ENCODE peak calls at places on chromosomes 5 and 9, in nine cellular contexts. J is heart right ventricle; X is iPS DF 6.9; K is brain microvascular endothelial cell; I is right atrium auricular region; Q is lower lobe of right lung; S is CD4-positive, CD25-positive, alpha-beta regulatory T cell; E is mammary epithelial cell; B is aorta. T is an unnamed sample. For H3K36me3, the result is how much of the 10 kb centered on the place peaks cover.

GRCh38 chr5:52800394-52801213 is 12.9 kb downstream of the ITGA1 start:
- DNase-seq in B (peak), X (no peak), J (peak), E (peak), K (peak), Q (peak), S (peak), I (peak), T (peak)

GRCh38 chr5:32446660-32447059 is 2.1 kb upstream of the ZFR start:
- DNase-seq in X (no peak), I (no peak), E (no peak), S (no peak), J (no peak), B (no peak), Q (no peak), K (no peak), T (no peak)

GRCh38 chr5:58380655-58381054 is 79.2 kb downstream of the PLK2 start:
- DNase-seq in X (no peak), E (no peak), J (no peak), Q (no peak), K (no peak), S (no peak), B (no peak), I (no peak), T (no peak)

GRCh38 chr5:76617229-76617628 is 6.0 kb downstream of the F2RL2 start:
- DNase-seq in I (no peak), B (no peak), J (no peak), Q (no peak), S (no peak), K (peak), X (no peak), E (no peak), T (no peak)

GRCh38 chr5:178130576-178131445 is at the start of gene RMND5B:
- DNase-seq in Q (peak), I (peak), B (peak), S (peak), J (peak), E (peak), X (no peak), K (peak), T (peak)

GRCh38 chr5:132380047-132380446 is 10.5 kb downstream of the SLC22A5 start:
- DNase-seq in I (no peak), J (no peak), B (no peak), K (no peak), S (no peak), Q (no peak), E (no peak), X (no peak), T (no peak)

GRCh38 chr5:16625116-16625515 is 8.3 kb upstream of the RETREG1 start:
- DNase-seq in Q (no peak), B (no peak), K (no peak), X (no peak), S (no peak), E (no peak), J (no peak), I (no peak), T (no peak)

GRCh38 chr5:65142511-65143011 is 339.2 kb downstream of the ADAMTS6 start:
- DNase-seq in J (no peak), S (no peak), E (no peak), X (peak), K (peak), I (no peak), Q (no peak), B (no peak), T (no peak)

GRCh38 chr5:81631124-81631523 is 119.8 kb downstream of the SSBP2 start:
- DNase-seq in X (no peak), B (no peak), S (peak), Q (no peak), I (no peak), K (no peak), J (no peak), E (peak), T (no peak)

GRCh38 chr5:138725153-138725884 is 27.9 kb upstream of the CTNNA1 start:
- DNase-seq in B (peak), J (peak), E (peak), I (peak), K (peak), X (peak), Q (peak), S (no peak), T (peak)

GRCh38 chr9:71737455-71737854 is 30.9 kb downstream of the CEMIP2 start:
- DNase-seq in B (no peak), E (peak), J (no peak), Q (no peak), K (no peak), I (no peak), S (no peak), X (no peak), T (no peak)

GRCh38 chr5:103433216-103433615 is 129.4 kb downstream of the NUDT12 start:
- DNase-seq in J (no peak), X (no peak), B (no peak), I (no peak), E (no peak), Q (no peak), K (peak), S (no peak), T (no peak)

GRCh38 chr5:133347039-133347438 is 265.3 kb downstream of the FSTL4 start:
- DNase-seq in I (no peak), Q (no peak), J (no peak), E (no peak), B (no peak), K (no peak), S (no peak), X (no peak), T (no peak)

GRCh38 chr5:134432677-134433359 is 21.1 kb upstream of the CDKN2AIPNL start:
- DNase-seq in E (no peak), B (no peak), J (no peak), I (no peak), X (no peak), Q (no peak), S (no peak), K (no peak), T (no peak)

GRCh38 chr5:31770157-31770556 is 131.2 kb downstream of the PDZD2 start:
- DNase-seq in Q (no peak), B (no peak), K (no peak), I (no peak), S (no peak), J (no peak), E (no peak), X (peak), T (no peak)

GRCh38 chr9:120482424-120483186 is 97.4 kb downstream of the CDK5RAP2 start:
- DNase-seq in J (peak), Q (no peak), E (no peak), S (no peak), X (no peak), I (no peak), K (no peak), B (no peak), T (no peak)
- H3K36me3 ChIP-seq in J (under half), Q (under half), E (under half), S (half or more), X (under half), I (under half), K (under half), B (under half), T (under half)

DNA sequence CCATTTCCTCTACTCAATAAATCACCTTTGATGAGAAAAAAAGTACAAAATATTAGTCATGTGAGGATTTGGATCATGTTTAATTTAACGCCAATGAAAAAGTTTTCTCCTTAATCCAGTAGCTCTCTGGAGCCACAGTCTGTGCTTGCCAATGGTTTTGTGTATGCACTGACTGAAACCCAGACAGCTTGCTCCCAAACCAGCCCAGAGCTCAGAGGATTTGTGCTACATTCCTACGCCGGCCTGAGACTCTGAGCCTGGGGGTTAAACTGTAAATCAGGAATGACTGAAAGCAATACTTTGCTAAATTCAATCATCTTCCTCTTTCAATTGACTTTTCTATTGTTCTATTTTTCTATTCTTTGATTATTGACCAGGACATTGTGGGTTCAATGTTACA is 154.9 kb upstream of the ANKH start:
- DNase-seq in S (no peak), K (no peak), J (no peak), B (peak), Q (no peak), E (no peak), X (no peak), I (no peak), T (no peak)
- H3K36me3 ChIP-seq in S (under half), K (under half), J (under half), B (under half), Q (under half), E (under half), X (under half), I (under half), T (under half)

DNA sequence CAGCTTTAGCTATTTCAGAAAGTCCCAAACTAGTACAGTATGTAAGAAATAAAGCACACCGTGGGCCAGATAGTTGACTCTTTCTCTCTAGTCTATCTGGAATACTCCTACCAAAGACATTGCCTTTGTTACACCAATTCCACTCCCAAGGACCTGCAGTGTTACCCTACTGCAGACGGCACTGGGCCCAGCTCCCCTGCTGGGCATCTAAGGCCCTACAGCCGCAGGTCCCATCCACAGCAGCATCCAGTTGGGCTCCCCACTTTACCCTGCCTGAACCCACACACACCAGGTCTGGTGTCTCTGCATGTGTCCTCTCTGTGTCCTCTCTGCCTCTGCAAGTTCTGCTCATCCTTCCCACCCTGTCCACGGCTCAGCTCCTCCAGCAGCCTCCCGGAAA is 22.5 kb downstream of the TNIP1 start:
- DNase-seq in J (no peak), B (no peak), X (no peak), S (no peak), K (no peak), Q (no peak), I (no peak), E (no peak), T (no peak)
- H3K36me3 ChIP-seq in J (half or more), B (under half), X (under half), S (half or more), K (half or more), Q (half or more), I (half or more), E (half or more), T (half or more)

GRCh38 chr5:13994606-13995336 is 50.3 kb upstream of the DNAH5 start:
- DNase-seq in I (peak), Q (no peak), S (no peak), J (no peak), K (no peak), E (no peak), B (no peak), X (no peak), T (no peak)
- H3K36me3 ChIP-seq in I (under half), Q (under half), S (under half), J (under half), K (under half), E (under half), B (under half), X (under half), T (under half)

DNA sequence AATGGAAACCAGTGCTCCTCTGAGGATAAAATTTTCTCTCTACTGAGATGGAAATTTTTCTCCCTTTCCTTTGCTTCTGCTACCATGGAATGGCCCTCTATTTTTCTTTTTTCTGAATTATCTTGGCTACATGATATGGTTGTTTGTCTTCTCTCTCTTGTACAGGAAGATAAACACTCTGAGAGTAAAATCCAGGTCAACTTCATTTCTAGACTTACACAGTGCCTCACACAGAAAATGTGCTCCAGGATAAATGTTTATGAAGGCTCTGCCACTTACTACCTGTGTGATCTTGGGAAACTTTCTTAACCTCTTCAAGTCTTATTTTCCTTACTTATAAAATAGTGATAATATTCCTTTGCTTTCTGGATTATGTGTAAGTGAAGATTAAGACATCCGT is 153.9 kb downstream of the PRELID2 start:
- DNase-seq in X (no peak), K (no peak), E (no peak), Q (no peak), S (no peak), I (no peak), B (no peak), J (no peak), T (no peak)
- H3K36me3 ChIP-seq in X (under half), K (under half), E (under half), Q (under half), S (under half), I (under half), B (under half), J (under half), T (under half)

GRCh38 chr5:68299105-68299504 is 83.5 kb downstream of the PIK3R1 start:
- DNase-seq in E (no peak), B (no peak), K (no peak), X (no peak), S (no peak), I (no peak), Q (no peak), J (no peak), T (no peak)
- H3K36me3 ChIP-seq in E (under half), B (under half), K (under half), X (under half), S (half or more), I (half or more), Q (half or more), J (under half), T (half or more)

DNA sequence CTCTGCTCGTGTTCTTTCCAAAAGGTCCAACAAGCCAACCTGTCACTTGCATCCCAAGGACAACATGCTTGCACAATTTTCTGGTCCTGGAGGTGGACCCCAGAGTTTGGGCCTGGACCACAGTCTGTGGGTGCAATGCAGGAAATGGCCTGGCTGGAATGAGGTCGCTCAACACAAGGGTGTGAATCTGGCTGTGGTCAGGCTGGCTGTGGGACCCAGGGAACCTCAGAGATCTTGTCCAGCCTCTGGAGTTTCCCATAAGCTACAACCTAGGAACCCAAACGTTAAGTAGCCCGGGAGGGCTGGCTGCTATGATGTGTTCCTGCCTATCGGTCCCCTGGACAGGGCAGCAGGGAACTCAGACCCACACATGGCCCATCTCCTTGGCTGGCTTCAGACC is 15.4 kb downstream of the TBC1D9B start:
- DNase-seq in X (no peak), B (no peak), K (no peak), E (no peak), J (no peak), S (no peak), I (no peak), Q (no peak), T (no peak)
- H3K36me3 ChIP-seq in X (under half), B (under half), K (half or more), E (under half), J (half or more), S (half or more), I (half or more), Q (half or more), T (half or more)

GRCh38 chr9:130665431-130666392 is 1.3 kb downstream of the PRDM12 start:
- DNase-seq in X (no peak), J (no peak), E (no peak), Q (no peak), B (no peak), S (no peak), K (no peak), I (no peak), T (no peak)
- H3K36me3 ChIP-seq in X (under half), J (under half), E (under half), Q (under half), B (under half), S (under half), K (under half), I (under half), T (under half)

GRCh38 chr9:113387560-113388230 is 10.9 kb upstream of the HDHD3 start:
- DNase-seq in I (no peak), Q (no peak), J (no peak), S (no peak), X (no peak), B (no peak), K (no peak), E (no peak), T (no peak)

GRCh38 chr9:113388833-113389232 is 12.0 kb upstream of the HDHD3 start:
- DNase-seq in S (no peak), Q (no peak), J (no peak), E (no peak), B (no peak), K (no peak), X (no peak), I (no peak), T (no peak)

GRCh38 chr9:113389451-113389850 is 11.6 kb downstream of the ALAD start:
- DNase-seq in K (no peak), S (no peak), Q (no peak), B (no peak), X (no peak), I (no peak), J (no peak), E (no peak), T (no peak)

GRCh38 chr9:113390192-113390960 is 10.7 kb downstream of the ALAD start:
- DNase-seq in I (no peak), X (no peak), Q (no peak), E (no peak), S (no peak), J (no peak), K (no peak), B (no peak), T (no peak)

GRCh38 chr9:113386571-113387393 is 10.0 kb upstream of the HDHD3 start:
- DNase-seq in K (no peak), I (no peak), B (no peak), X (no peak), E (no peak), J (no peak), S (no peak), Q (no peak), T (no peak)
- H3K36me3 ChIP-seq in K (under half), I (under half), B (under half), X (under half), E (under half), J (under half), S (under half), Q (under half), T (half or more)

GRCh38 chr5:1264211-1264610 is 30.7 kb downstream of the TERT start:
- DNase-seq in X (no peak), I (no peak), E (no peak), B (no peak), S (no peak), K (no peak), J (no peak), Q (no peak), T (no peak)
- H3K36me3 ChIP-seq in X (under half), I (under half), E (under half), B (under half), S (under half), K (under half), J (under half), Q (under half), T (under half)

T was measured in suprapubic skin.